ENCODE peak calls at places on chromosomes 11 and 22, in nine cellular contexts. One of them, this sample, is unnamed.
A peak's percentile ranks its signal among the peaks of the same experiment; 100 is the strongest.

GRCh38 chr11:46952553-46952952 is 16.0 kb downstream of the CSTPP1 start:
- DNase-seq in HCT116: no peak
- DNase-seq in SK-N-MC: no peak
- DNase-seq in PC-3: peak; percentile 21
- DNase-seq in fibroblast of lung: no peak
- DNase-seq in neural progenitor cell: no peak
- DNase-seq in keratinocyte: no peak
- DNase-seq in K562: no peak
- DNase-seq in hepatocyte: no peak
- DNase-seq in this sample: no peak

GRCh38 chr11:113697798-113698407 is 8.2 kb downstream of the TMPRSS5 start:
- DNase-seq in HCT116: no peak
- DNase-seq in SK-N-MC: no peak
- DNase-seq in PC-3: peak; percentile 82
- DNase-seq in fibroblast of lung: peak; percentile 51
- DNase-seq in neural progenitor cell: no peak
- DNase-seq in keratinocyte: no peak
- DNase-seq in K562: no peak
- DNase-seq in hepatocyte: no peak
- DNase-seq in this sample: peak; percentile 36

GRCh38 chr22:27883656-27884350 is 35.3 kb downstream of the PITPNB start:
- DNase-seq in HCT116: no peak
- DNase-seq in SK-N-MC: no peak
- DNase-seq in PC-3: no peak
- DNase-seq in fibroblast of lung: no peak
- DNase-seq in neural progenitor cell: no peak
- DNase-seq in keratinocyte: no peak
- DNase-seq in K562: no peak
- DNase-seq in hepatocyte: no peak
- DNase-seq in this sample: no peak

GRCh38 chr11:2304156-2305139 is 2.6 kb downstream of the TSPAN32 start:
- DNase-seq in HCT116: no peak
- DNase-seq in SK-N-MC: no peak
- DNase-seq in PC-3: no peak
- DNase-seq in fibroblast of lung: no peak
- DNase-seq in neural progenitor cell: no peak
- DNase-seq in keratinocyte: no peak
- DNase-seq in K562: no peak
- DNase-seq in hepatocyte: no peak
- DNase-seq in this sample: no peak

GRCh38 chr22:28999510-29000224 is 62.0 kb downstream of the C22orf31 start:
- DNase-seq in HCT116: no peak
- DNase-seq in SK-N-MC: no peak
- DNase-seq in PC-3: no peak
- DNase-seq in fibroblast of lung: no peak
- DNase-seq in neural progenitor cell: no peak
- DNase-seq in keratinocyte: no peak
- DNase-seq in K562: no peak
- DNase-seq in hepatocyte: no peak
- DNase-seq in this sample: no peak

GRCh38 chr22:39144101-39144815 is 8.2 kb downstream of the CBX7 start:
- DNase-seq in HCT116: no peak
- DNase-seq in SK-N-MC: no peak
- DNase-seq in PC-3: peak; percentile 17
- DNase-seq in fibroblast of lung: peak; percentile 38
- DNase-seq in neural progenitor cell: peak; percentile 36
- DNase-seq in keratinocyte: no peak
- DNase-seq in K562: no peak
- DNase-seq in hepatocyte: peak; percentile 17
- DNase-seq in this sample: peak; percentile 33

GRCh38 chr11:80477178-80477577 is 1036.3 kb upstream of the TENM4 start:
- DNase-seq in HCT116: no peak
- DNase-seq in SK-N-MC: no peak
- DNase-seq in PC-3: no peak
- DNase-seq in fibroblast of lung: peak; percentile 1
- DNase-seq in neural progenitor cell: no peak
- DNase-seq in keratinocyte: no peak
- DNase-seq in K562: no peak
- DNase-seq in hepatocyte: no peak
- DNase-seq in this sample: no peak

GRCh38 chr11:134785660-134786284 is 373.7 kb upstream of the B3GAT1 start:
- DNase-seq in HCT116: no peak
- DNase-seq in SK-N-MC: no peak
- DNase-seq in PC-3: no peak
- DNase-seq in fibroblast of lung: no peak
- DNase-seq in neural progenitor cell: no peak
- DNase-seq in keratinocyte: no peak
- DNase-seq in K562: no peak
- DNase-seq in hepatocyte: no peak
- DNase-seq in this sample: no peak

GRCh38 chr11:20000393-20001134 is 159.7 kb downstream of the DBX1 start:
- DNase-seq in HCT116: no peak
- DNase-seq in SK-N-MC: no peak
- DNase-seq in PC-3: no peak
- DNase-seq in fibroblast of lung: no peak
- DNase-seq in neural progenitor cell: peak; percentile 91
- DNase-seq in keratinocyte: no peak
- DNase-seq in K562: no peak
- DNase-seq in hepatocyte: peak; percentile 61
- DNase-seq in this sample: no peak

GRCh38 chr11:123742334-123742733 is 874 bp upstream of the ZNF202 start:
- DNase-seq in HCT116: no peak
- DNase-seq in SK-N-MC: no peak
- DNase-seq in PC-3: no peak
- DNase-seq in fibroblast of lung: no peak
- DNase-seq in neural progenitor cell: peak; percentile 11
- DNase-seq in keratinocyte: no peak
- DNase-seq in K562: no peak
- DNase-seq in hepatocyte: no peak
- DNase-seq in this sample: no peak

GRCh38 chr11:11480951-11481350 is 127.9 kb upstream of the CSNK2A3 start:
- DNase-seq in HCT116: no peak
- DNase-seq in SK-N-MC: no peak
- DNase-seq in PC-3: no peak
- DNase-seq in fibroblast of lung: peak; percentile 14
- DNase-seq in neural progenitor cell: no peak
- DNase-seq in keratinocyte: no peak
- DNase-seq in K562: no peak
- DNase-seq in hepatocyte: no peak
- DNase-seq in this sample: peak; percentile 2

GRCh38 chr11:1120532-1121342 is 37.0 kb upstream of the MUC5AC start:
- DNase-seq in HCT116: no peak
- DNase-seq in SK-N-MC: no peak
- DNase-seq in PC-3: no peak
- DNase-seq in fibroblast of lung: no peak
- DNase-seq in neural progenitor cell: no peak
- DNase-seq in keratinocyte: no peak
- DNase-seq in K562: no peak
- DNase-seq in hepatocyte: no peak
- DNase-seq in this sample: no peak

GRCh38 chr22:20316217-20316843 is 3.5 kb downstream of the DGCR6L start:
- DNase-seq in HCT116: no peak
- DNase-seq in SK-N-MC: no peak
- DNase-seq in PC-3: no peak
- DNase-seq in fibroblast of lung: no peak
- DNase-seq in neural progenitor cell: peak; percentile 0
- DNase-seq in keratinocyte: no peak
- DNase-seq in K562: peak; percentile 48
- DNase-seq in hepatocyte: no peak
- DNase-seq in this sample: no peak

GRCh38 chr11:559712-560304 is 730 bp downstream of the LMNTD2 start:
- DNase-seq in HCT116: peak; percentile 44
- DNase-seq in SK-N-MC: no peak
- DNase-seq in PC-3: no peak
- DNase-seq in fibroblast of lung: no peak
- DNase-seq in neural progenitor cell: no peak
- DNase-seq in keratinocyte: no peak
- DNase-seq in K562: peak; percentile 37
- DNase-seq in hepatocyte: no peak
- DNase-seq in this sample: no peak

GRCh38 chr11:94201004-94201465 is 72.4 kb downstream of the PANX1 start:
- DNase-seq in HCT116: no peak
- DNase-seq in SK-N-MC: no peak
- DNase-seq in PC-3: peak; percentile 26
- DNase-seq in fibroblast of lung: peak; percentile 74
- DNase-seq in neural progenitor cell: no peak
- DNase-seq in keratinocyte: no peak
- DNase-seq in K562: no peak
- DNase-seq in hepatocyte: peak; percentile 51
- DNase-seq in this sample: peak; percentile 65

GRCh38 chr11:72741429-72741833 is 10.8 kb downstream of the ARAP1 start:
- DNase-seq in HCT116: no peak
- DNase-seq in SK-N-MC: no peak
- DNase-seq in PC-3: peak; percentile 44
- DNase-seq in fibroblast of lung: peak; percentile 16
- DNase-seq in neural progenitor cell: peak; percentile 38
- DNase-seq in keratinocyte: no peak
- DNase-seq in K562: peak; percentile 68
- DNase-seq in hepatocyte: peak; percentile 64
- DNase-seq in this sample: no peak

GRCh38 chr22:43060213-43060612 is 29.0 kb downstream of the TTLL1 start:
- DNase-seq in HCT116: no peak
- DNase-seq in SK-N-MC: no peak
- DNase-seq in PC-3: peak; percentile 42
- DNase-seq in fibroblast of lung: no peak
- DNase-seq in neural progenitor cell: peak; percentile 67
- DNase-seq in keratinocyte: no peak
- DNase-seq in K562: peak; percentile 67
- DNase-seq in hepatocyte: peak; percentile 36
- DNase-seq in this sample: no peak

GRCh38 chr11:3169235-3169951 is 4.3 kb upstream of the OSBPL5 start:
- DNase-seq in HCT116: peak; percentile 21
- DNase-seq in SK-N-MC: no peak
- DNase-seq in PC-3: peak; percentile 52
- DNase-seq in fibroblast of lung: peak; percentile 75
- DNase-seq in neural progenitor cell: peak; percentile 52
- DNase-seq in keratinocyte: no peak
- DNase-seq in K562: peak; percentile 80
- DNase-seq in hepatocyte: no peak
- DNase-seq in this sample: peak; percentile 66

GRCh38 chr11:68983816-68984215 is 3.0 kb upstream of the MRGPRD start:
- DNase-seq in HCT116: no peak
- DNase-seq in SK-N-MC: no peak
- DNase-seq in PC-3: no peak
- DNase-seq in fibroblast of lung: no peak
- DNase-seq in neural progenitor cell: no peak
- DNase-seq in keratinocyte: no peak
- DNase-seq in K562: no peak
- DNase-seq in hepatocyte: no peak
- DNase-seq in this sample: no peak

GRCh38 chr22:46129390-46130041 is 20.8 kb upstream of the PPARA start:
- DNase-seq in HCT116: no peak
- DNase-seq in SK-N-MC: no peak
- DNase-seq in PC-3: no peak
- DNase-seq in fibroblast of lung: no peak
- DNase-seq in neural progenitor cell: no peak
- DNase-seq in keratinocyte: no peak
- DNase-seq in K562: no peak
- DNase-seq in hepatocyte: no peak
- DNase-seq in this sample: no peak

GRCh38 chr11:128593281-128593680 is 5.9 kb upstream of the ETS1 start:
- DNase-seq in HCT116: no peak
- DNase-seq in SK-N-MC: no peak
- DNase-seq in PC-3: no peak
- DNase-seq in fibroblast of lung: peak; percentile 88
- DNase-seq in neural progenitor cell: peak; percentile 88
- DNase-seq in keratinocyte: no peak
- DNase-seq in K562: no peak
- DNase-seq in hepatocyte: no peak
- DNase-seq in this sample: peak; percentile 86

GRCh38 chr11:67286621-67287333 is 2.3 kb upstream of the ANKRD13D start:
- DNase-seq in HCT116: no peak
- DNase-seq in SK-N-MC: no peak
- DNase-seq in PC-3: no peak
- DNase-seq in fibroblast of lung: no peak
- DNase-seq in neural progenitor cell: no peak
- DNase-seq in keratinocyte: no peak
- DNase-seq in K562: no peak
- DNase-seq in hepatocyte: no peak
- DNase-seq in this sample: no peak

GRCh38 chr11:126007263-126007662 is 55.4 kb downstream of the CDON start:
- DNase-seq in HCT116: peak; percentile 7
- DNase-seq in SK-N-MC: no peak
- DNase-seq in PC-3: peak; percentile 67
- DNase-seq in fibroblast of lung: peak; percentile 74
- DNase-seq in neural progenitor cell: no peak
- DNase-seq in keratinocyte: no peak
- DNase-seq in K562: no peak
- DNase-seq in hepatocyte: peak; percentile 44
- DNase-seq in this sample: peak; percentile 68

GRCh38 chr11:16612801-16613400 is 125.5 kb upstream of the C11orf58 start:
- DNase-seq in HCT116: no peak
- DNase-seq in SK-N-MC: no peak
- DNase-seq in PC-3: no peak
- DNase-seq in fibroblast of lung: peak; percentile 11
- DNase-seq in neural progenitor cell: peak; percentile 53
- DNase-seq in keratinocyte: no peak
- DNase-seq in K562: no peak
- DNase-seq in hepatocyte: peak; percentile 43
- DNase-seq in this sample: no peak
- TF ChIP-seq EZH2 in HCT116: no peak
- TF ChIP-seq EZH2 in SK-N-MC: no peak
- TF ChIP-seq EZH2 in PC-3: peak; percentile 17
- TF ChIP-seq EZH2 in fibroblast of lung: peak; percentile 39
- TF ChIP-seq EZH2 in neural progenitor cell: peak; percentile 86
- TF ChIP-seq EZH2 in keratinocyte: peak; percentile 83
- TF ChIP-seq EZH2 in K562: no peak
- TF ChIP-seq EZH2 in hepatocyte: no peak
- TF ChIP-seq EZH2 in this sample: no peak

GRCh38 chr22:33726294-33726711 is 194.0 kb downstream of the LARGE1 start:
- DNase-seq in HCT116: no peak
- DNase-seq in SK-N-MC: no peak
- DNase-seq in PC-3: peak; percentile 26
- DNase-seq in fibroblast of lung: peak; percentile 70
- DNase-seq in neural progenitor cell: no peak
- DNase-seq in keratinocyte: peak; percentile 66
- DNase-seq in K562: no peak
- DNase-seq in hepatocyte: peak; percentile 13
- DNase-seq in this sample: peak; percentile 58
- H3K27ac ChIP-seq in HCT116: no peak overlapping the region
- H3K27ac ChIP-seq in SK-N-MC: no peak overlapping the region
- H3K27ac ChIP-seq in PC-3: no peak overlapping the region
- H3K27ac ChIP-seq in fibroblast of lung: no peak overlapping the region
- H3K27ac ChIP-seq in neural progenitor cell: no peak overlapping the region
- H3K27ac ChIP-seq in keratinocyte: no peak overlapping the region
- H3K27ac ChIP-seq in K562: no peak overlapping the region
- H3K27ac ChIP-seq in hepatocyte: no peak overlapping the region
- H3K27ac ChIP-seq in this sample: no peak overlapping the region

GRCh38 chr11:43574949-43575915 is 105.3 kb upstream of the HSD17B12 start:
- DNase-seq in HCT116: no peak
- DNase-seq in SK-N-MC: no peak
- DNase-seq in PC-3: no peak
- DNase-seq in fibroblast of lung: peak; percentile 58
- DNase-seq in neural progenitor cell: peak; percentile 87
- DNase-seq in keratinocyte: no peak
- DNase-seq in K562: no peak
- DNase-seq in hepatocyte: peak; percentile 65
- DNase-seq in this sample: peak; percentile 58
- TF ChIP-seq EZH2 in HCT116: no peak
- TF ChIP-seq EZH2 in SK-N-MC: no peak
- TF ChIP-seq EZH2 in PC-3: no peak
- TF ChIP-seq EZH2 in fibroblast of lung: peak; percentile 85
- TF ChIP-seq EZH2 in neural progenitor cell: peak; percentile 88
- TF ChIP-seq EZH2 in keratinocyte: peak; percentile 65
- TF ChIP-seq EZH2 in K562: no peak
- TF ChIP-seq EZH2 in hepatocyte: peak; percentile 21
- TF ChIP-seq EZH2 in this sample: peak; percentile 75

GRCh38 chr22:23143119-23143518 is 1.3 kb upstream of the RSPH14 start:
- DNase-seq in HCT116: no peak
- DNase-seq in SK-N-MC: no peak
- DNase-seq in PC-3: no peak
- DNase-seq in fibroblast of lung: no peak
- DNase-seq in neural progenitor cell: no peak
- DNase-seq in keratinocyte: no peak
- DNase-seq in K562: no peak
- DNase-seq in hepatocyte: no peak
- DNase-seq in this sample: no peak
- H3K27ac ChIP-seq in HCT116: no peak overlapping the region
- H3K27ac ChIP-seq in SK-N-MC: no peak overlapping the region
- H3K27ac ChIP-seq in PC-3: no peak overlapping the region
- H3K27ac ChIP-seq in fibroblast of lung: no peak overlapping the region
- H3K27ac ChIP-seq in neural progenitor cell: no peak overlapping the region
- H3K27ac ChIP-seq in keratinocyte: no peak overlapping the region
- H3K27ac ChIP-seq in K562: no peak overlapping the region
- H3K27ac ChIP-seq in hepatocyte: no peak overlapping the region
- H3K27ac ChIP-seq in this sample: no peak overlapping the region

This sample was measured in astrocyte.